ENCODE peak calls at places on chromosomes 2 and 18, in five cellular contexts. M, R, E, B and W are unnamed samples.

GRCh38 chr18:62963522-62963921 is 248.2 kb downstream of the PHLPP1 start:
- DNase-seq in M (no peak), R (no peak), E (no peak), B (no peak), W (no peak)

GRCh38 chr2:241109210-241110088 is 7.4 kb upstream of the MTERF4 start:
- DNase-seq in M (no peak), R (peak; percentile 68), E (no peak), B (no peak), W (no peak)

GRCh38 chr2:218694405-218695145 is 16.1 kb upstream of the TTLL4 start:
- DNase-seq in M (no peak), R (no peak), E (no peak), B (peak; percentile 19), W (no peak)

GRCh38 chr18:28359177-28359576 is 182.2 kb upstream of the CDH2 start:
- DNase-seq in M (no peak), R (no peak), E (no peak), B (no peak), W (no peak)

GRCh38 chr2:104846955-104847820 is 6.7 kb upstream of the POU3F3 start:
- DNase-seq in M (no peak), R (no peak), E (no peak), B (no peak), W (no peak)

GRCh38 chr2:241358470-241358869 is 2.4 kb downstream of the FARP2 start:
- DNase-seq in M (no peak), R (no peak), E (no peak), B (no peak), W (no peak)

GRCh38 chr2:42925742-42926437 is 133.5 kb upstream of the HAAO start:
- DNase-seq in M (no peak), R (no peak), E (no peak), B (peak; percentile 79), W (no peak)

GRCh38 chr2:215454519-215454918 is 18.7 kb upstream of the FN1 start:
- DNase-seq in M (no peak), R (no peak), E (no peak), B (peak; percentile 75), W (no peak)

GRCh38 chr18:7096838-7097237 is 20.8 kb downstream of the LAMA1 start:
- DNase-seq in M (no peak), R (no peak), E (no peak), B (no peak), W (no peak)

GRCh38 chr2:106642679-106643078 is 155.5 kb downstream of the CD8B2 start:
- DNase-seq in M (no peak), R (no peak), E (no peak), B (no peak), W (no peak)

GRCh38 chr2:232838406-232838874 is 31.6 kb upstream of the SNORC start:
- DNase-seq in M (peak; percentile 49), R (peak; percentile 82), E (no peak), B (peak; percentile 14), W (no peak)

GRCh38 chr2:23541453-23542334 is 156.7 kb downstream of the KLHL29 start:
- DNase-seq in M (no peak), R (no peak), E (no peak), B (peak; percentile 32), W (no peak)

GRCh38 chr2:235692671-235693171 is 198.9 kb downstream of the AGAP1 start:
- DNase-seq in M (no peak), R (no peak), E (no peak), B (no peak), W (no peak)

GRCh38 chr2:120528051-120528692 is 182.2 kb downstream of the INHBB start:
- DNase-seq in M (no peak), R (no peak), E (no peak), B (peak; percentile 24), W (no peak)

GRCh38 chr2:128413718-128414341 is 95.2 kb upstream of the HS6ST1 start:
- DNase-seq in M (no peak), R (no peak), E (no peak), B (no peak), W (no peak)

GRCh38 chr18:27605107-27605834 is 420.2 kb upstream of the CHST9 start:
- DNase-seq in M (no peak), R (peak; percentile 38), E (no peak), B (peak; percentile 73), W (peak; percentile 58)

GRCh38 chr18:76894947-76895346 is 72.6 kb downstream of the ZNF236 start:
- DNase-seq in M (no peak), R (no peak), E (no peak), B (no peak), W (no peak)

GRCh38 chr2:84314901-84315330 is 144.2 kb downstream of the SUCLG1 start:
- DNase-seq in M (peak; percentile 64), R (peak; percentile 88), E (peak; percentile 78), B (peak; percentile 82), W (peak; percentile 85)

GRCh38 chr18:70372450-70373061 is 83.7 kb downstream of the SOCS6 start:
- DNase-seq in M (no peak), R (no peak), E (no peak), B (no peak), W (no peak)

GRCh38 chr2:228927028-228928010 is 343.8 kb downstream of the PID1 start:
- DNase-seq in M (no peak), R (no peak), E (no peak), B (peak; percentile 65), W (no peak)

GRCh38 chr18:58567453-58568196 is 61.3 kb downstream of the ALPK2 start:
- DNase-seq in M (no peak), R (no peak), E (no peak), B (peak; percentile 96), W (no peak)

GRCh38 chr2:138814123-138814883 is 34.1 kb upstream of the NXPH2 start:
- DNase-seq in M (no peak), R (no peak), E (no peak), B (no peak), W (no peak)

GRCh38 chr2:85132392-85132791 is 800 bp upstream of the TCF7L1 start:
- DNase-seq in M (no peak), R (no peak), E (no peak), B (no peak), W (no peak)

GRCh38 chr2:40470817-40471809 is 19.2 kb upstream of the SLC8A1 start:
- DNase-seq in M (no peak), R (no peak), E (no peak), B (no peak), W (no peak)

GRCh38 chr2:160389875-160390274 is 103.7 kb downstream of the RBMS1 start:
- DNase-seq in M (no peak), R (no peak), E (no peak), B (peak; percentile 72), W (no peak)

GRCh38 chr2:117858892-117859531 is 44.5 kb downstream of the DDX18 start:
- DNase-seq in M (no peak), R (no peak), E (no peak), B (no peak), W (no peak)

GRCh38 chr2:136238214-136238551 is 120.2 kb upstream of the CXCR4 start:
- DNase-seq in M (no peak), R (peak; percentile 23), E (no peak), B (peak; percentile 4), W (no peak)

GRCh38 chr2:150063432-150063889 is 424.0 kb downstream of the RND3 start:
- DNase-seq in M (no peak), R (no peak), E (no peak), B (peak; percentile 79), W (no peak)

GRCh38 chr2:27303093-27304025 is 4.9 kb downstream of the UCN start:
- DNase-seq in M (peak; percentile 16), R (peak; percentile 59), E (no peak), B (peak; percentile 77), W (peak; percentile 78)

GRCh38 chr2:45241061-45241561 is 231.9 kb upstream of the SIX2 start:
- DNase-seq in M (no peak), R (no peak), E (no peak), B (peak; percentile 64), W (no peak)

GRCh38 chr2:142165790-142166189 is 35.0 kb upstream of the LRP1B start:
- DNase-seq in M (no peak), R (peak; percentile 2), E (no peak), B (peak; percentile 57), W (peak; percentile 45)

GRCh38 chr2:23589220-23589647 is 204.3 kb downstream of the KLHL29 start:
- DNase-seq in M (no peak), R (no peak), E (no peak), B (no peak), W (no peak)

GRCh38 chr2:169877406-169877805 is 50.2 kb downstream of the UBR3 start:
- DNase-seq in M (no peak), R (peak; percentile 37), E (no peak), B (peak; percentile 41), W (no peak)

GRCh38 chr2:121010998-121011397 is 274.0 kb downstream of the TFCP2L1 start:
- DNase-seq in M (no peak), R (no peak), E (no peak), B (no peak), W (no peak)

GRCh38 chr2:109644571-109645275 is 30.6 kb downstream of the SOWAHC start:
- DNase-seq in M (no peak), R (no peak), E (no peak), B (peak; percentile 21), W (no peak)

GRCh38 chr18:6370410-6370809 is 44.3 kb downstream of the L3MBTL4 start:
- DNase-seq in M (no peak), R (no peak), E (no peak), B (no peak), W (no peak)